ENCODE peak calls at places on chromosomes 12 and 14, in five cellular contexts. B, Z, V, K and L are unnamed samples.

GRCh38 chr12:12408265-12408690 is 51.4 kb downstream of the BORCS5 start:
- DNase-seq in B (no peak), Z (no peak), V (no peak), K (no peak), L (no peak)

GRCh38 chr12:121005346-121005815 is 10.9 kb downstream of the C12orf43 start:
- DNase-seq in B (peak), Z (peak), V (peak), K (peak), L (peak)

GRCh38 chr12:1083086-1083887 is 92.3 kb downstream of the ERC1 start:
- DNase-seq in B (no peak), Z (peak), V (no peak), K (no peak), L (no peak)

GRCh38 chr12:7113389-7113871 is 4.4 kb upstream of the C1RL start:
- DNase-seq in B (peak), Z (peak), V (peak), K (peak), L (peak)

GRCh38 chr12:95548056-95548538 is 3.2 kb downstream of the USP44 start:
- DNase-seq in B (peak), Z (no peak), V (peak), K (no peak), L (no peak)

GRCh38 chr12:126354633-126355032 is 1289.4 kb downstream of the AACS start:
- DNase-seq in B (no peak), Z (no peak), V (no peak), K (no peak), L (no peak)

GRCh38 chr12:95739561-95740313 is 50.8 kb downstream of the NTN4 start:
- DNase-seq in B (no peak), Z (no peak), V (no peak), K (no peak), L (no peak)

GRCh38 chr14:93970589-93970966 is 5.8 kb downstream of the ASB2 start:
- DNase-seq in B (peak), Z (peak), V (peak), K (no peak), L (peak)

GRCh38 chr12:51013441-51013840 is 12.7 kb downstream of the SLC11A2 start:
- DNase-seq in B (no peak), Z (no peak), V (no peak), K (no peak), L (no peak)

GRCh38 chr14:26398616-26399015 is 199.2 kb downstream of the NOVA1 start:
- DNase-seq in B (no peak), Z (no peak), V (no peak), K (no peak), L (no peak)

GRCh38 chr12:121576851-121577391 is 3.9 kb downstream of the KDM2B start:
- DNase-seq in B (no peak), Z (peak), V (peak), K (peak), L (peak)

GRCh38 chr14:99515301-99516155 is 34.3 kb downstream of the CCNK start:
- DNase-seq in B (no peak), Z (no peak), V (no peak), K (no peak), L (no peak)

GRCh38 chr12:49334226-49334625 is 2.8 kb downstream of the C1QL4 start:
- DNase-seq in B (no peak), Z (no peak), V (no peak), K (no peak), L (no peak)